ENCODE peak calls at places on chromosomes 6 and 20, in seven cellular contexts. One of them, this sample, is unnamed.

GRCh38 chr20:19943021-19943659 is 74.0 kb upstream of the NAA20 start:
- DNase-seq in IMR-90: no peak
- DNase-seq in iPS DF 6.9: no peak
- DNase-seq in keratinocyte: no peak
- DNase-seq in spleen: no peak
- DNase-seq in uterus: no peak
- DNase-seq in Peyer's patch: no peak
- DNase-seq in this sample: no peak

GRCh38 chr6:163405412-163406309 is 8.9 kb upstream of the QKI start:
- DNase-seq in IMR-90: no peak
- DNase-seq in uterus: peak; percentile 26
- DNase-seq in iPS DF 6.9: no peak
- DNase-seq in spleen: peak; percentile 92
- DNase-seq in keratinocyte: no peak
- DNase-seq in Peyer's patch: no peak
- DNase-seq in this sample: no peak

GRCh38 chr6:97203343-97203742 is 79.7 kb downstream of the MMS22L start:
- DNase-seq in spleen: no peak
- DNase-seq in uterus: no peak
- DNase-seq in IMR-90: peak; percentile 53
- DNase-seq in keratinocyte: no peak
- DNase-seq in iPS DF 6.9: no peak
- DNase-seq in Peyer's patch: no peak
- DNase-seq in this sample: no peak

GRCh38 chr6:81589465-81590313 is 162.8 kb downstream of the TENT5A start:
- DNase-seq in IMR-90: no peak
- DNase-seq in keratinocyte: no peak
- DNase-seq in iPS DF 6.9: no peak
- DNase-seq in Peyer's patch: no peak
- DNase-seq in spleen: no peak
- DNase-seq in uterus: no peak
- DNase-seq in this sample: no peak

GRCh38 chr6:43246301-43247114 is 3.2 kb downstream of the TTBK1 start:
- DNase-seq in IMR-90: no peak
- DNase-seq in iPS DF 6.9: peak; percentile 91
- DNase-seq in keratinocyte: no peak
- DNase-seq in Peyer's patch: no peak
- DNase-seq in spleen: peak; percentile 82
- DNase-seq in uterus: no peak
- DNase-seq in this sample: no peak

GRCh38 chr6:165988306-165988756 is 179.3 kb downstream of the TBXT start:
- DNase-seq in IMR-90: no peak
- DNase-seq in iPS DF 6.9: no peak
- DNase-seq in keratinocyte: no peak
- DNase-seq in spleen: no peak
- DNase-seq in uterus: no peak
- DNase-seq in Peyer's patch: no peak
- DNase-seq in this sample: no peak

GRCh38 chr6:89984926-89985743 is 90.9 kb downstream of the GJA10 start:
- DNase-seq in IMR-90: peak; percentile 76
- DNase-seq in Peyer's patch: no peak
- DNase-seq in spleen: peak; percentile 83
- DNase-seq in uterus: peak; percentile 35
- DNase-seq in iPS DF 6.9: no peak
- DNase-seq in keratinocyte: no peak
- DNase-seq in this sample: no peak

GRCh38 chr20:55353206-55353605 is 652.1 kb downstream of the CBLN4 start:
- DNase-seq in IMR-90: no peak
- DNase-seq in uterus: no peak
- DNase-seq in Peyer's patch: no peak
- DNase-seq in spleen: no peak
- DNase-seq in iPS DF 6.9: no peak
- DNase-seq in keratinocyte: no peak
- DNase-seq in this sample: no peak

GRCh38 chr6:116208056-116208785 is 45.7 kb downstream of the TSPYL4 start:
- DNase-seq in iPS DF 6.9: no peak
- DNase-seq in IMR-90: no peak
- DNase-seq in spleen: no peak
- DNase-seq in uterus: no peak
- DNase-seq in Peyer's patch: no peak
- DNase-seq in keratinocyte: no peak
- DNase-seq in this sample: no peak

GRCh38 chr20:41367393-41367695 is 726 bp upstream of the EMILIN3 start:
- DNase-seq in spleen: no peak
- DNase-seq in IMR-90: no peak
- DNase-seq in iPS DF 6.9: no peak
- DNase-seq in Peyer's patch: no peak
- DNase-seq in keratinocyte: no peak
- DNase-seq in uterus: no peak
- DNase-seq in this sample: no peak

GRCh38 chr20:41371361-41371760 is 4.7 kb upstream of the EMILIN3 start:
- DNase-seq in spleen: no peak
- DNase-seq in IMR-90: no peak
- DNase-seq in keratinocyte: no peak
- DNase-seq in iPS DF 6.9: no peak
- DNase-seq in uterus: no peak
- DNase-seq in Peyer's patch: no peak
- DNase-seq in this sample: no peak

GRCh38 chr20:41369673-41370072 is 3.1 kb upstream of the EMILIN3 start:
- DNase-seq in iPS DF 6.9: no peak
- DNase-seq in IMR-90: no peak
- DNase-seq in keratinocyte: no peak
- DNase-seq in Peyer's patch: no peak
- DNase-seq in spleen: no peak
- DNase-seq in uterus: no peak
- DNase-seq in this sample: no peak

GRCh38 chr20:41367956-41368355 is 1.3 kb upstream of the EMILIN3 start:
- DNase-seq in keratinocyte: no peak
- DNase-seq in IMR-90: no peak
- DNase-seq in iPS DF 6.9: no peak
- DNase-seq in uterus: no peak
- DNase-seq in Peyer's patch: no peak
- DNase-seq in spleen: no peak
- DNase-seq in this sample: no peak

DNA sequence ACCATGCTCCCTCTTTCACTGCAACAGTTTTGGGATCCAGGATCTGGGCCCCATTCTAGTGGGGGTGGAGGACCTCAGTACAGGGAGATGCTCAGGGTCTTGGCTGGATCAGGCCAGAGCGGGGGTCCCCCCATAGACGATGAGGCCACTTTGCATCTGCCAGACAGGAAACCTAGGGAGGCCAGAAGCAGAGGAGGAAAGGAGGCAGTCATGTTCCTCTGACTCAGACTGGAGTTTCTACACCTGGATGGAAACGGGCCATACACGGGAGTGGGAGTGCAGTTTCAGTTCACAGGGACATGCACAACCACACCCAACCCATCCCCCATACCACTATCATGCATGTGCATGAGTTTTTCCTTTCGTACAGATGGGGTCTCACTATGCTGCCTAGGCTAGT is 3.6 kb upstream of the EMILIN3 start:
- DNase-seq in IMR-90: no peak
- DNase-seq in uterus: no peak
- DNase-seq in iPS DF 6.9: no peak
- DNase-seq in spleen: no peak
- DNase-seq in keratinocyte: no peak
- DNase-seq in Peyer's patch: no peak
- DNase-seq in this sample: no peak
- H3K27ac ChIP-seq in IMR-90: no peak overlapping the region
- H3K27ac ChIP-seq in uterus: no peak overlapping the region
- H3K27ac ChIP-seq in iPS DF 6.9: no peak overlapping the region
- H3K27ac ChIP-seq in spleen: no peak overlapping the region
- H3K27ac ChIP-seq in keratinocyte: no peak overlapping the region
- H3K27ac ChIP-seq in Peyer's patch: no peak overlapping the region
- H3K27ac ChIP-seq in this sample: no peak overlapping the region

GRCh38 chr6:40999498-41000070 is 39.4 kb downstream of the UNC5CL start:
- DNase-seq in uterus: peak; percentile 42
- DNase-seq in IMR-90: peak; percentile 32
- DNase-seq in iPS DF 6.9: peak; percentile 68
- DNase-seq in Peyer's patch: no peak
- DNase-seq in spleen: no peak
- DNase-seq in keratinocyte: no peak
- DNase-seq in this sample: no peak

GRCh38 chr6:40998661-40999060 is 40.4 kb downstream of the UNC5CL start:
- DNase-seq in IMR-90: no peak
- DNase-seq in spleen: no peak
- DNase-seq in keratinocyte: no peak
- DNase-seq in uterus: no peak
- DNase-seq in Peyer's patch: no peak
- DNase-seq in iPS DF 6.9: no peak
- DNase-seq in this sample: no peak

GRCh38 chr6:40997256-40997957 is 41.6 kb downstream of the UNC5CL start:
- DNase-seq in uterus: no peak
- DNase-seq in spleen: no peak
- DNase-seq in IMR-90: peak; percentile 78
- DNase-seq in Peyer's patch: no peak
- DNase-seq in iPS DF 6.9: peak; percentile 85
- DNase-seq in keratinocyte: no peak
- DNase-seq in this sample: no peak

GRCh38 chr6:41002168-41002567 is 36.9 kb downstream of the UNC5CL start:
- DNase-seq in IMR-90: no peak
- DNase-seq in keratinocyte: no peak
- DNase-seq in uterus: no peak
- DNase-seq in Peyer's patch: no peak
- DNase-seq in spleen: no peak
- DNase-seq in iPS DF 6.9: no peak
- DNase-seq in this sample: no peak

GRCh38 chr6:41000248-41000647 is 38.8 kb downstream of the UNC5CL start:
- DNase-seq in iPS DF 6.9: no peak
- DNase-seq in uterus: no peak
- DNase-seq in spleen: no peak
- DNase-seq in Peyer's patch: no peak
- DNase-seq in IMR-90: no peak
- DNase-seq in keratinocyte: no peak
- DNase-seq in this sample: no peak
- H3K27ac ChIP-seq in iPS DF 6.9: no peak overlapping the region
- H3K27ac ChIP-seq in uterus: no peak overlapping the region
- H3K27ac ChIP-seq in spleen: no peak overlapping the region
- H3K27ac ChIP-seq in Peyer's patch: no peak overlapping the region
- H3K27ac ChIP-seq in IMR-90: no peak overlapping the region
- H3K27ac ChIP-seq in keratinocyte: no peak overlapping the region
- H3K27ac ChIP-seq in this sample: no peak overlapping the region

GRCh38 chr20:18326990-18327389 is 38.7 kb downstream of the ZNF133 start:
- DNase-seq in uterus: no peak
- DNase-seq in spleen: no peak
- DNase-seq in Peyer's patch: no peak
- DNase-seq in iPS DF 6.9: no peak
- DNase-seq in keratinocyte: no peak
- DNase-seq in IMR-90: no peak
- DNase-seq in this sample: no peak

DNA sequence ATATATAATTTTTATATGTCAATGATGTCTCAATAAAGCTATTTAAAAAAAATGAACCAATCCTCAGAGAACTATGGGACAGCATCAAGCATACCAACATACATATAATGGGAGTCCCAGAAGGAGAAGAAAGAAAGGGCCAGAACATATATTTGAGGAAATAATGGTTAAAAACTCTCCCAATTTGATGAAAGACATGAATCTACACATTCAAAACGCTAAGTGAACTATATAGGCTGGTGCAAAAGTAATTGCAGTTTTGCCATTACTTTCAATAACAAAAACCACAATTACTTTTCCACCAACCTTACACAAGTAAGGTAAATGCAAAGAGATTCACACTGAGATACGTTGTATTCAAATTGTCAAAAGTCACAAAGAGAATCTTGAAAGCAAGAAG is 43.4 kb downstream of the ZNF133 start:
- DNase-seq in spleen: no peak
- DNase-seq in keratinocyte: no peak
- DNase-seq in iPS DF 6.9: no peak
- DNase-seq in IMR-90: no peak
- DNase-seq in uterus: no peak
- DNase-seq in Peyer's patch: no peak
- DNase-seq in this sample: no peak
- H3K27ac ChIP-seq in spleen: no peak overlapping the region
- H3K27ac ChIP-seq in keratinocyte: no peak overlapping the region
- H3K27ac ChIP-seq in iPS DF 6.9: no peak overlapping the region
- H3K27ac ChIP-seq in IMR-90: no peak overlapping the region
- H3K27ac ChIP-seq in uterus: no peak overlapping the region
- H3K27ac ChIP-seq in Peyer's patch: no peak overlapping the region
- H3K27ac ChIP-seq in this sample: no peak overlapping the region

GRCh38 chr20:38127011-38127621 is 38.0 kb downstream of the TGM2 start:
- DNase-seq in uterus: peak; percentile 73
- DNase-seq in spleen: peak; percentile 29
- DNase-seq in IMR-90: peak; percentile 83
- DNase-seq in keratinocyte: no peak
- DNase-seq in Peyer's patch: peak; percentile 49
- DNase-seq in iPS DF 6.9: no peak
- DNase-seq in this sample: no peak
- H3K27ac ChIP-seq in uterus: peak overlapping the region; percentile 88
- H3K27ac ChIP-seq in spleen: peak overlapping the region; percentile 36
- H3K27ac ChIP-seq in IMR-90: peak overlapping the region; percentile 51
- H3K27ac ChIP-seq in keratinocyte: no peak overlapping the region
- H3K27ac ChIP-seq in Peyer's patch: peak overlapping the region; percentile 55
- H3K27ac ChIP-seq in iPS DF 6.9: no peak overlapping the region
- H3K27ac ChIP-seq in this sample: no peak overlapping the region

GRCh38 chr6:143596857-143597256 is 80.9 kb upstream of the PHACTR2 start:
- DNase-seq in Peyer's patch: no peak
- DNase-seq in keratinocyte: no peak
- DNase-seq in iPS DF 6.9: no peak
- DNase-seq in spleen: no peak
- DNase-seq in uterus: peak; percentile 30
- DNase-seq in IMR-90: peak; percentile 71
- DNase-seq in this sample: no peak
- H3K27ac ChIP-seq in Peyer's patch: no peak overlapping the region
- H3K27ac ChIP-seq in keratinocyte: no peak overlapping the region
- H3K27ac ChIP-seq in iPS DF 6.9: no peak overlapping the region
- H3K27ac ChIP-seq in spleen: no peak overlapping the region
- H3K27ac ChIP-seq in uterus: no peak overlapping the region
- H3K27ac ChIP-seq in IMR-90: no peak overlapping the region
- H3K27ac ChIP-seq in this sample: no peak overlapping the region

This sample was measured in epithelial cell of prostate.